ENCODE peak calls at places on chromosomes 3 and 15, in five cellular contexts. W, D, I, N and X are unnamed samples.

GRCh38 chr3:52779011-52779410 is 1.6 kb downstream of the ITIH1 start:
- DNase-seq in N (peak; percentile 25), W (no peak), D (peak; percentile 2), I (no peak), X (no peak)

GRCh38 chr3:87136066-87136596 is 91.0 kb upstream of the CHMP2B start:
- DNase-seq in D (no peak), I (no peak), W (no peak), N (no peak), X (no peak)

GRCh38 chr3:21447471-21448205 is 303.4 kb downstream of the ZNF385D start:
- DNase-seq in W (no peak), N (no peak), I (no peak), D (no peak), X (no peak)

GRCh38 chr3:72738752-72739520 is 109.3 kb downstream of the SHQ1 start:
- DNase-seq in W (peak; percentile 23), D (peak; percentile 57), I (peak; percentile 26), N (peak; percentile 80), X (peak; percentile 48)

GRCh38 chr3:65539620-65540019 is 499.1 kb downstream of the MAGI1 start:
- DNase-seq in W (no peak), D (no peak), I (no peak), N (no peak), X (no peak)

GRCh38 chr3:106957021-106957420 is 420.2 kb upstream of the CCDC54 start:
- DNase-seq in D (no peak), N (no peak), I (no peak), W (no peak), X (no peak)

GRCh38 chr15:31377030-31377429 is 50.4 kb downstream of the KLF13 start:
- DNase-seq in N (peak; percentile 84), W (no peak), I (peak; percentile 13), D (no peak), X (no peak)

GRCh38 chr3:48194446-48195071 is 6.3 kb upstream of the CDC25A start:
- DNase-seq in D (peak; percentile 69), N (peak; percentile 73), I (peak; percentile 46), W (peak; percentile 56), X (peak; percentile 38)

GRCh38 chr15:67134577-67135492 is 69.4 kb downstream of the SMAD3 start:
- DNase-seq in N (no peak), I (no peak), W (no peak), D (no peak), X (no peak)

GRCh38 chr15:93203036-93203435 is 114.0 kb upstream of the RGMA start:
- DNase-seq in D (no peak), W (no peak), I (no peak), N (no peak), X (no peak)

GRCh38 chr3:53354945-53355498 is 7.7 kb upstream of the DCP1A start:
- DNase-seq in N (no peak), D (no peak), I (no peak), W (no peak), X (no peak)

GRCh38 chr3:184176377-184177330 is 2.0 kb downstream of the AP2M1 start:
- DNase-seq in D (no peak), I (peak; percentile 56), N (peak; percentile 74), W (peak; percentile 77), X (peak; percentile 67)

GRCh38 chr3:70526966-70527515 is 214.6 kb upstream of the MDFIC2 start:
- DNase-seq in D (no peak), W (no peak), N (no peak), I (no peak), X (no peak)

GRCh38 chr3:137199678-137200077 is 241.9 kb downstream of the IL20RB start:
- DNase-seq in N (no peak), W (no peak), D (no peak), I (no peak), X (no peak)

GRCh38 chr3:18207232-18207631 is 217.9 kb downstream of the SATB1 start:
- DNase-seq in D (no peak), W (no peak), I (no peak), N (no peak), X (no peak)

GRCh38 chr3:59809750-59810444 is 760.1 kb upstream of the CFAP20DC start:
- DNase-seq in N (no peak), D (no peak), W (peak; percentile 43), I (no peak), X (no peak)

GRCh38 chr15:25798207-25798931 is 64.8 kb downstream of the ATP10A start:
- DNase-seq in I (no peak), N (peak; percentile 53), D (no peak), W (no peak), X (no peak)

GRCh38 chr15:41622901-41623300 is 37.3 kb upstream of the MGA start:
- DNase-seq in W (no peak), D (no peak), N (no peak), I (no peak), X (no peak)

GRCh38 chr3:151367448-151367847 is 17.1 kb downstream of the P2RY12 start:
- DNase-seq in I (no peak), D (no peak), N (no peak), W (no peak), X (no peak)

GRCh38 chr3:156750874-156751245 is 75.3 kb upstream of the LEKR1 start:
- DNase-seq in W (no peak), N (no peak), I (no peak), D (no peak), X (no peak)

GRCh38 chr15:67241132-67241855 is 13.2 kb downstream of the AAGAB start:
- DNase-seq in I (no peak), N (no peak), D (no peak), W (no peak), X (no peak)

GRCh38 chr3:149975919-149976318 is 5.2 kb upstream of the PFN2 start:
- DNase-seq in W (no peak), I (no peak), N (no peak), D (no peak), X (no peak)

DNA sequence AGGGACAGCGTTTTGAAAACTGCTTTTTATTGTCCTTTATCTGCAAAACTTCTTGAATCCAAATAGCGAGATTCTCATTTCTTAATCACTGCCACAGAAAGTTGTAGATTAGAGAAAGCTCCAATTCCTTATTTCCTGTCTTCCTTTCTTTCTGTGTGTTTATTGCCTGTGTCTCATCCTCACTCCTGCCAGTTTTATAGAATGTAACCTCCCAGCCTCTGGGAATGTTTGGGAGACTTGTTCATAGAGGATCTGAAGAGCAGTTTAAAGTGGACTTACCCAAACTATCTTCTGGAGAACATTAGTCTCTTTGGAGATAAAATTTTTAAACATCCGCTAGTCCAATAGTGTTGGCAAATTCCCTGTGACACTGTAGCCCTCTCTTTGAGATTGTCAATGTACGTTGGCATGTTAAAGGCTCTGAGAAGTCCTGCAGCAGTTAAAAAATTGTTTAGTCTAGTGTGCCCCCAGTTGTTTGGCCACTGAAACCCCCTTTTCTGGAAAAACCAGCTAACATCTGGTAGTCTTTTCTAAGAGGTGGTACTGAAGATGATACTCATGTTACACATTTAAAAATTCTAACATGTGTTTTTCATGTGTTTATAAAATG is 50.5 kb downstream of the FLNB start:
- DNase-seq in D (no peak), I (no peak), W (no peak), N (no peak), X (no peak)
- H3K27ac ChIP-seq in D (peak overlapping the region; percentile 48), I (peak overlapping the region; percentile 57), W (peak overlapping the region; percentile 90), N (no peak overlapping the region), X (peak overlapping the region; percentile 88)

DNA sequence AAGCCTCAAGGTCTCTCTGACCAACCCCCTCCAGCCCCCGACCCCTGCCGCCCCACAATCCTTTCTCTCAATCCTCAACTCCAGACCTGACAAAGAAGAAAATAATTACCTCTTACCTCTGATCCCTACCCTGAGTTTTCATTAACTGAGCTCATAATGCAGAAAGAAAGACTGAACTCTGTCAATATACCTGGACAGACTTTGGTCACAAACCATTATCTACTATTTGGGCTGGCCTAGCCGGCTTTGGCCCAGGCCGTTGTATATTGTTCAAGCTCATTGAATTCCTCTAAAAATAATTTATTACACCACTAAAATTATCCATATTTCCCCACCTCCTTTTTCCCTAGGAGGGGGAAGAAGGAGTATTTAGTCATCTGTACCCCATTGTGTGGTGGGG is 29.3 kb upstream of the SPTSSB start:
- DNase-seq in W (no peak), I (no peak), D (no peak), N (no peak), X (no peak)
- H3K27ac ChIP-seq in W (no peak overlapping the region), I (no peak overlapping the region), D (no peak overlapping the region), N (no peak overlapping the region), X (no peak overlapping the region)

GRCh38 chr15:89121414-89121813 is 33.2 kb downstream of the ABHD2 start:
- DNase-seq in I (no peak), N (no peak), W (peak; percentile 77), D (peak; percentile 69), X (peak; percentile 75)
- H3K27ac ChIP-seq in I (peak overlapping the region; percentile 95), N (peak overlapping the region; percentile 80), W (peak overlapping the region; percentile 95), D (peak overlapping the region; percentile 93), X (peak overlapping the region; percentile 95)

GRCh38 chr3:16913264-16913580 is 28.5 kb downstream of the PLCL2 start:
- DNase-seq in I (no peak), D (no peak), W (no peak), N (no peak), X (no peak)
- H3K27ac ChIP-seq in I (no peak overlapping the region), D (no peak overlapping the region), W (no peak overlapping the region), N (no peak overlapping the region), X (no peak overlapping the region)

GRCh38 chr15:63874616-63875015 is 40.9 kb upstream of the HERC1 start:
- DNase-seq in N (no peak), I (no peak), W (no peak), D (no peak), X (no peak)

GRCh38 chr15:63870403-63871209 is 36.9 kb upstream of the HERC1 start:
- DNase-seq in N (no peak), W (peak; percentile 51), D (no peak), I (no peak), X (no peak)

GRCh38 chr15:63872759-63873510 is 39.2 kb upstream of the HERC1 start:
- DNase-seq in W (no peak), I (no peak), D (no peak), N (no peak), X (peak; percentile 17)

GRCh38 chr15:63869371-63870042 is 35.8 kb upstream of the HERC1 start:
- DNase-seq in W (no peak), N (no peak), I (no peak), D (no peak), X (peak; percentile 0)

DNA sequence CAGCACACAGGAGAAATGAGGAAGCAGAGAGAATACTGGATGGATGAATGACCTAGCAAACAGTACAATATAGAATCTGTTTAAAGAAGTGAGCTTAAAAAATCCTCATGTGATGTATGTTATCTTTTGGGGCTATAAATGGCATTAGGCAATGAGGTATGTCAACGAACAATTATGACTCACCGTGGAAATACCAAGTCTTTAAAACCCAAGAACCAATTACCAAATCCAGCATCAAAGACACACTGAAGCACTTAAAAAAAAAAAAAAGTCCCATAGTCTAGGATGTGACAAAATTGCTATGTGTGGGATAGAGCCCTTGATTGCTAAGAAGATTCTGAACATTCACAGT is 36.3 kb upstream of the HERC1 start:
- DNase-seq in D (no peak), I (no peak), N (no peak), W (no peak), X (no peak)
- H3K27ac ChIP-seq in D (no peak overlapping the region), I (no peak overlapping the region), N (no peak overlapping the region), W (no peak overlapping the region), X (no peak overlapping the region)

GRCh38 chr3:46979958-46980497 is 562 bp downstream of the NBEAL2 start:
- DNase-seq in N (peak; percentile 75), I (peak; percentile 36), D (peak; percentile 47), W (no peak), X (no peak)

GRCh38 chr3:46978381-46978780 is 1.1 kb upstream of the NBEAL2 start:
- DNase-seq in D (no peak), W (no peak), I (peak; percentile 7), N (peak; percentile 60), X (no peak)

GRCh38 chr3:46976326-46977190 is at the start of gene CCDC12:
- DNase-seq in W (peak; percentile 97), N (peak; percentile 95), I (peak; percentile 93), D (peak; percentile 95), X (peak; percentile 97)

GRCh38 chr3:46978985-46979944 is at the start of gene NBEAL2:
- DNase-seq in N (peak; percentile 99), D (peak; percentile 97), I (peak; percentile 98), W (peak; percentile 91), X (peak; percentile 99)

GRCh38 chr3:46977811-46978195 is 1.3 kb upstream of the CCDC12 start:
- DNase-seq in N (no peak), W (no peak), D (no peak), I (no peak), X (no peak)
- H3K27ac ChIP-seq in N (peak overlapping the region; percentile 91), W (peak overlapping the region; percentile 91), D (peak overlapping the region; percentile 95), I (peak overlapping the region; percentile 97), X (no peak overlapping the region)